ENCODE peak calls at places on chromosomes 12 and 14, in six cellular contexts. One of them, this sample, is unnamed.

GRCh38 chr12:105237671-105238070 is 1.7 kb upstream of the APPL2 start:
- DNase-seq in colonic mucosa: no peak
- DNase-seq in NCI-H345: no peak
- DNase-seq in MCF 10A: no peak
- DNase-seq in activated naive CD4-positive, alpha-beta T cell treated with Interleukin-2 at 50 U/mL for 16 hours: no peak
- DNase-seq in cardiac muscle cell: no peak
- DNase-seq in this sample: no peak

GRCh38 chr14:73774244-73774575 is 60.0 kb upstream of the PNMA1 start:
- DNase-seq in colonic mucosa: no peak
- DNase-seq in NCI-H345: no peak
- DNase-seq in activated naive CD4-positive, alpha-beta T cell treated with Interleukin-2 at 50 U/mL for 16 hours: no peak
- DNase-seq in MCF 10A: no peak
- DNase-seq in cardiac muscle cell: no peak
- DNase-seq in this sample: no peak

GRCh38 chr12:130186631-130187269 is 24.5 kb downstream of the FZD10 start:
- DNase-seq in MCF 10A: peak
- DNase-seq in activated naive CD4-positive, alpha-beta T cell treated with Interleukin-2 at 50 U/mL for 16 hours: no peak
- DNase-seq in NCI-H345: no peak
- DNase-seq in cardiac muscle cell: no peak
- DNase-seq in colonic mucosa: no peak
- DNase-seq in this sample: no peak

GRCh38 chr12:102468261-102468940 is 12.0 kb downstream of the IGF1 start:
- DNase-seq in cardiac muscle cell: no peak
- DNase-seq in MCF 10A: no peak
- DNase-seq in NCI-H345: peak
- DNase-seq in colonic mucosa: no peak
- DNase-seq in activated naive CD4-positive, alpha-beta T cell treated with Interleukin-2 at 50 U/mL for 16 hours: no peak
- DNase-seq in this sample: no peak

GRCh38 chr12:78278706-78279105 is 448.0 kb downstream of the NAV3 start:
- DNase-seq in cardiac muscle cell: no peak
- DNase-seq in colonic mucosa: no peak
- DNase-seq in NCI-H345: no peak
- DNase-seq in MCF 10A: no peak
- DNase-seq in activated naive CD4-positive, alpha-beta T cell treated with Interleukin-2 at 50 U/mL for 16 hours: no peak
- DNase-seq in this sample: no peak

GRCh38 chr12:71840226-71840847 is 778 bp downstream of the TBC1D15 start:
- DNase-seq in NCI-H345: peak
- DNase-seq in MCF 10A: peak
- DNase-seq in colonic mucosa: no peak
- DNase-seq in cardiac muscle cell: peak
- DNase-seq in activated naive CD4-positive, alpha-beta T cell treated with Interleukin-2 at 50 U/mL for 16 hours: no peak
- DNase-seq in this sample: peak

GRCh38 chr14:89327771-89328212 is 89.2 kb downstream of the FOXN3 start:
- DNase-seq in MCF 10A: no peak
- DNase-seq in NCI-H345: no peak
- DNase-seq in colonic mucosa: no peak
- DNase-seq in activated naive CD4-positive, alpha-beta T cell treated with Interleukin-2 at 50 U/mL for 16 hours: no peak
- DNase-seq in cardiac muscle cell: no peak
- DNase-seq in this sample: no peak

GRCh38 chr14:59772252-59772651 is 98.3 kb downstream of the RTN1 start:
- DNase-seq in activated naive CD4-positive, alpha-beta T cell treated with Interleukin-2 at 50 U/mL for 16 hours: no peak
- DNase-seq in colonic mucosa: no peak
- DNase-seq in MCF 10A: no peak
- DNase-seq in cardiac muscle cell: peak
- DNase-seq in NCI-H345: no peak
- DNase-seq in this sample: no peak

GRCh38 chr14:100524233-100524932 is 62.8 kb downstream of the BEGAIN start:
- DNase-seq in NCI-H345: no peak
- DNase-seq in activated naive CD4-positive, alpha-beta T cell treated with Interleukin-2 at 50 U/mL for 16 hours: no peak
- DNase-seq in MCF 10A: no peak
- DNase-seq in cardiac muscle cell: no peak
- DNase-seq in colonic mucosa: peak
- DNase-seq in this sample: no peak

GRCh38 chr12:103855896-103856657 is 15.0 kb upstream of the NT5DC3 start:
- DNase-seq in NCI-H345: no peak
- DNase-seq in MCF 10A: no peak
- DNase-seq in cardiac muscle cell: peak
- DNase-seq in activated naive CD4-positive, alpha-beta T cell treated with Interleukin-2 at 50 U/mL for 16 hours: no peak
- DNase-seq in colonic mucosa: no peak
- DNase-seq in this sample: no peak

GRCh38 chr12:68100241-68100640 is 59.3 kb downstream of the IFNG start:
- DNase-seq in colonic mucosa: no peak
- DNase-seq in MCF 10A: no peak
- DNase-seq in activated naive CD4-positive, alpha-beta T cell treated with Interleukin-2 at 50 U/mL for 16 hours: no peak
- DNase-seq in cardiac muscle cell: no peak
- DNase-seq in NCI-H345: no peak
- DNase-seq in this sample: no peak

GRCh38 chr14:73458219-73458976 is at the start of gene NUMB:
- DNase-seq in MCF 10A: peak
- DNase-seq in NCI-H345: peak
- DNase-seq in colonic mucosa: peak
- DNase-seq in activated naive CD4-positive, alpha-beta T cell treated with Interleukin-2 at 50 U/mL for 16 hours: peak
- DNase-seq in cardiac muscle cell: peak
- DNase-seq in this sample: peak

GRCh38 chr12:50013361-50014147 is 11.7 kb downstream of the RACGAP1 start:
- DNase-seq in activated naive CD4-positive, alpha-beta T cell treated with Interleukin-2 at 50 U/mL for 16 hours: no peak
- DNase-seq in NCI-H345: no peak
- DNase-seq in colonic mucosa: no peak
- DNase-seq in MCF 10A: no peak
- DNase-seq in cardiac muscle cell: no peak
- DNase-seq in this sample: no peak

GRCh38 chr14:29712586-29712985 is 215.1 kb downstream of the PRKD1 start:
- DNase-seq in MCF 10A: no peak
- DNase-seq in colonic mucosa: no peak
- DNase-seq in NCI-H345: peak
- DNase-seq in cardiac muscle cell: no peak
- DNase-seq in activated naive CD4-positive, alpha-beta T cell treated with Interleukin-2 at 50 U/mL for 16 hours: no peak
- DNase-seq in this sample: no peak

GRCh38 chr12:115457798-115458197 is 773.8 kb upstream of the TBX3 start:
- DNase-seq in colonic mucosa: no peak
- DNase-seq in MCF 10A: no peak
- DNase-seq in NCI-H345: no peak
- DNase-seq in cardiac muscle cell: no peak
- DNase-seq in activated naive CD4-positive, alpha-beta T cell treated with Interleukin-2 at 50 U/mL for 16 hours: no peak
- DNase-seq in this sample: no peak

GRCh38 chr14:61616524-61617185 is 78.7 kb upstream of the HIF1A start:
- DNase-seq in activated naive CD4-positive, alpha-beta T cell treated with Interleukin-2 at 50 U/mL for 16 hours: no peak
- DNase-seq in MCF 10A: peak
- DNase-seq in colonic mucosa: no peak
- DNase-seq in cardiac muscle cell: peak
- DNase-seq in NCI-H345: no peak
- DNase-seq in this sample: no peak

GRCh38 chr14:58789756-58790155 is 152.0 kb downstream of the DACT1 start:
- DNase-seq in NCI-H345: no peak
- DNase-seq in colonic mucosa: no peak
- DNase-seq in MCF 10A: no peak
- DNase-seq in activated naive CD4-positive, alpha-beta T cell treated with Interleukin-2 at 50 U/mL for 16 hours: no peak
- DNase-seq in cardiac muscle cell: no peak
- DNase-seq in this sample: no peak

GRCh38 chr14:59483360-59483759 is 848 bp downstream of the L3HYPDH start:
- DNase-seq in activated naive CD4-positive, alpha-beta T cell treated with Interleukin-2 at 50 U/mL for 16 hours: no peak
- DNase-seq in MCF 10A: peak
- DNase-seq in colonic mucosa: peak
- DNase-seq in NCI-H345: no peak
- DNase-seq in cardiac muscle cell: peak
- DNase-seq in this sample: no peak

GRCh38 chr14:74572829-74573360 is 39.1 kb downstream of the LTBP2 start:
- DNase-seq in NCI-H345: no peak
- DNase-seq in cardiac muscle cell: no peak
- DNase-seq in activated naive CD4-positive, alpha-beta T cell treated with Interleukin-2 at 50 U/mL for 16 hours: no peak
- DNase-seq in MCF 10A: peak
- DNase-seq in colonic mucosa: no peak
- DNase-seq in this sample: no peak

GRCh38 chr12:48999371-49000131 is at the start of gene DDN:
- DNase-seq in cardiac muscle cell: peak
- DNase-seq in activated naive CD4-positive, alpha-beta T cell treated with Interleukin-2 at 50 U/mL for 16 hours: peak
- DNase-seq in MCF 10A: peak
- DNase-seq in NCI-H345: no peak
- DNase-seq in colonic mucosa: no peak
- DNase-seq in this sample: no peak

GRCh38 chr12:46154221-46154975 is 114.4 kb downstream of the SLC38A1 start:
- DNase-seq in colonic mucosa: no peak
- DNase-seq in MCF 10A: peak
- DNase-seq in cardiac muscle cell: peak
- DNase-seq in activated naive CD4-positive, alpha-beta T cell treated with Interleukin-2 at 50 U/mL for 16 hours: no peak
- DNase-seq in NCI-H345: no peak
- DNase-seq in this sample: peak

GRCh38 chr12:132025526-132025925 is 75.8 kb downstream of the EP400 start:
- DNase-seq in colonic mucosa: no peak
- DNase-seq in NCI-H345: no peak
- DNase-seq in MCF 10A: no peak
- DNase-seq in activated naive CD4-positive, alpha-beta T cell treated with Interleukin-2 at 50 U/mL for 16 hours: no peak
- DNase-seq in cardiac muscle cell: no peak
- DNase-seq in this sample: no peak

GRCh38 chr14:102481791-102482238 is 27.8 kb downstream of the ANKRD9 start:
- DNase-seq in activated naive CD4-positive, alpha-beta T cell treated with Interleukin-2 at 50 U/mL for 16 hours: no peak
- DNase-seq in cardiac muscle cell: peak
- DNase-seq in NCI-H345: no peak
- DNase-seq in MCF 10A: peak
- DNase-seq in colonic mucosa: no peak
- DNase-seq in this sample: no peak

GRCh38 chr14:103201801-103202200 is 78.5 kb downstream of the TNFAIP2 start:
- DNase-seq in activated naive CD4-positive, alpha-beta T cell treated with Interleukin-2 at 50 U/mL for 16 hours: no peak
- DNase-seq in NCI-H345: no peak
- DNase-seq in MCF 10A: no peak
- DNase-seq in colonic mucosa: no peak
- DNase-seq in cardiac muscle cell: no peak
- DNase-seq in this sample: no peak

GRCh38 chr12:126428769-126429168 is 1363.5 kb downstream of the AACS start:
- DNase-seq in NCI-H345: no peak
- DNase-seq in colonic mucosa: no peak
- DNase-seq in cardiac muscle cell: no peak
- DNase-seq in activated naive CD4-positive, alpha-beta T cell treated with Interleukin-2 at 50 U/mL for 16 hours: no peak
- DNase-seq in MCF 10A: no peak
- DNase-seq in this sample: no peak

GRCh38 chr12:107435072-107435471 is 250.5 kb upstream of the PWP1 start:
- DNase-seq in NCI-H345: no peak
- DNase-seq in activated naive CD4-positive, alpha-beta T cell treated with Interleukin-2 at 50 U/mL for 16 hours: no peak
- DNase-seq in cardiac muscle cell: no peak
- DNase-seq in colonic mucosa: no peak
- DNase-seq in MCF 10A: no peak
- DNase-seq in this sample: no peak

GRCh38 chr12:44930972-44931600 is 55.0 kb upstream of the NELL2 start:
- DNase-seq in colonic mucosa: no peak
- DNase-seq in MCF 10A: peak
- DNase-seq in cardiac muscle cell: peak
- DNase-seq in NCI-H345: peak
- DNase-seq in activated naive CD4-positive, alpha-beta T cell treated with Interleukin-2 at 50 U/mL for 16 hours: no peak
- DNase-seq in this sample: peak

GRCh38 chr12:124754949-124755800 is 108.5 kb downstream of the SCARB1 start:
- DNase-seq in MCF 10A: peak
- DNase-seq in cardiac muscle cell: peak
- DNase-seq in activated naive CD4-positive, alpha-beta T cell treated with Interleukin-2 at 50 U/mL for 16 hours: no peak
- DNase-seq in colonic mucosa: peak
- DNase-seq in NCI-H345: peak
- DNase-seq in this sample: no peak

GRCh38 chr14:61877050-61877390 is 114.8 kb downstream of the SNAPC1 start:
- DNase-seq in MCF 10A: no peak
- DNase-seq in colonic mucosa: no peak
- DNase-seq in activated naive CD4-positive, alpha-beta T cell treated with Interleukin-2 at 50 U/mL for 16 hours: no peak
- DNase-seq in cardiac muscle cell: no peak
- DNase-seq in NCI-H345: peak
- DNase-seq in this sample: no peak

GRCh38 chr12:2998789-2999264 is 39.6 kb downstream of the TEAD4 start:
- DNase-seq in activated naive CD4-positive, alpha-beta T cell treated with Interleukin-2 at 50 U/mL for 16 hours: no peak
- DNase-seq in colonic mucosa: no peak
- DNase-seq in cardiac muscle cell: peak
- DNase-seq in MCF 10A: peak
- DNase-seq in NCI-H345: no peak
- DNase-seq in this sample: peak

GRCh38 chr14:36515105-36515593 is 4.9 kb downstream of the NKX2-1 start:
- DNase-seq in NCI-H345: peak
- DNase-seq in colonic mucosa: no peak
- DNase-seq in activated naive CD4-positive, alpha-beta T cell treated with Interleukin-2 at 50 U/mL for 16 hours: no peak
- DNase-seq in cardiac muscle cell: no peak
- DNase-seq in MCF 10A: no peak
- DNase-seq in this sample: no peak

GRCh38 chr12:131096681-131097181 is 143.0 kb downstream of the ADGRD1 start:
- DNase-seq in MCF 10A: no peak
- DNase-seq in activated naive CD4-positive, alpha-beta T cell treated with Interleukin-2 at 50 U/mL for 16 hours: no peak
- DNase-seq in cardiac muscle cell: no peak
- DNase-seq in NCI-H345: no peak
- DNase-seq in colonic mucosa: no peak
- DNase-seq in this sample: no peak

GRCh38 chr12:133081408-133081806 is 684 bp downstream of the ZNF140 start:
- DNase-seq in NCI-H345: no peak
- DNase-seq in colonic mucosa: no peak
- DNase-seq in cardiac muscle cell: no peak
- DNase-seq in activated naive CD4-positive, alpha-beta T cell treated with Interleukin-2 at 50 U/mL for 16 hours: no peak
- DNase-seq in MCF 10A: no peak
- DNase-seq in this sample: no peak

GRCh38 chr12:56487448-56488040 is 417 bp downstream of the GLS2 start:
- DNase-seq in colonic mucosa: peak
- DNase-seq in cardiac muscle cell: no peak
- DNase-seq in NCI-H345: peak
- DNase-seq in MCF 10A: peak
- DNase-seq in activated naive CD4-positive, alpha-beta T cell treated with Interleukin-2 at 50 U/mL for 16 hours: peak
- DNase-seq in this sample: no peak

GRCh38 chr12:47785036-47785886 is 12.2 kb downstream of the SLC48A1 start:
- DNase-seq in colonic mucosa: no peak
- DNase-seq in NCI-H345: no peak
- DNase-seq in MCF 10A: no peak
- DNase-seq in cardiac muscle cell: no peak
- DNase-seq in activated naive CD4-positive, alpha-beta T cell treated with Interleukin-2 at 50 U/mL for 16 hours: peak
- DNase-seq in this sample: no peak

GRCh38 chr12:10501031-10501430 is 4.7 kb upstream of the EIF2S3B start:
- DNase-seq in MCF 10A: peak
- DNase-seq in colonic mucosa: no peak
- DNase-seq in activated naive CD4-positive, alpha-beta T cell treated with Interleukin-2 at 50 U/mL for 16 hours: no peak
- DNase-seq in NCI-H345: no peak
- DNase-seq in cardiac muscle cell: peak
- DNase-seq in this sample: peak

GRCh38 chr12:6917491-6918231 is 3.3 kb downstream of the ENO2 start:
- DNase-seq in colonic mucosa: no peak
- DNase-seq in activated naive CD4-positive, alpha-beta T cell treated with Interleukin-2 at 50 U/mL for 16 hours: no peak
- DNase-seq in NCI-H345: no peak
- DNase-seq in MCF 10A: no peak
- DNase-seq in cardiac muscle cell: peak
- DNase-seq in this sample: no peak

GRCh38 chr12:123971449-123971769 is 1.2 kb downstream of the CCDC92 start:
- DNase-seq in NCI-H345: no peak
- DNase-seq in colonic mucosa: no peak
- DNase-seq in activated naive CD4-positive, alpha-beta T cell treated with Interleukin-2 at 50 U/mL for 16 hours: no peak
- DNase-seq in MCF 10A: no peak
- DNase-seq in cardiac muscle cell: no peak
- DNase-seq in this sample: no peak

GRCh38 chr14:72463291-72463866 is 430.5 kb downstream of the DPF3 start:
- DNase-seq in colonic mucosa: no peak
- DNase-seq in MCF 10A: no peak
- DNase-seq in activated naive CD4-positive, alpha-beta T cell treated with Interleukin-2 at 50 U/mL for 16 hours: no peak
- DNase-seq in cardiac muscle cell: no peak
- DNase-seq in NCI-H345: no peak
- DNase-seq in this sample: no peak

This sample was measured in stromal cell of bone marrow.